ENCODE peak calls at places on chromosomes 4 and X, in nine cellular contexts. G is neuronal stem cell; Y is activated naive CD4-positive, alpha-beta T cell treated with anti-CD3 and anti-CD28 coated beads for 36 hours; T is chondrocyte; J is iris pigment epithelial cell; L is T follicular helper cell; Z is stimulated activated CD4-positive, alpha-beta T cell treated with anti-CD3 and anti-CD28 coated beads, TNF-alpha, amount 100 ng/mL, for 48 hours; W is NCI-H2081; V is spleen. K is an unnamed sample.

GRCh38 chr4:138181288-138181687 is 60.9 kb downstream of the SLC7A11 start:
- DNase-seq in G (no peak), Y (no peak), T (no peak), J (peak; percentile 99), L (no peak), Z (no peak), W (no peak), V (no peak), K (no peak)

GRCh38 chr4:153448003-153448731 is 18.0 kb upstream of the TMEM131L start:
- DNase-seq in G (no peak), Y (no peak), T (no peak), J (peak; percentile 80), L (no peak), Z (no peak), W (peak; percentile 66), V (no peak), K (no peak)

GRCh38 chrX:136525738-136526606 is 6.0 kb upstream of the VGLL1 start:
- DNase-seq in G (no peak), Y (peak; percentile 22), T (no peak), J (peak; percentile 87), L (no peak), Z (no peak), W (no peak), V (no peak), K (no peak)

GRCh38 chr4:101977096-101977495 is 186.6 kb downstream of the BANK1 start:
- DNase-seq in G (no peak), Y (no peak), T (no peak), J (peak; percentile 99), L (no peak), Z (no peak), W (no peak), V (no peak), K (no peak)

GRCh38 chrX:106952988-106953387 is 32.8 kb downstream of the CLDN2 start:
- DNase-seq in G (no peak), Y (no peak), T (no peak), J (peak; percentile 26), L (no peak), Z (no peak), W (no peak), V (no peak), K (no peak)

GRCh38 chr4:172188248-172188976 is 375.2 kb downstream of the GALNTL6 start:
- DNase-seq in G (no peak), Y (no peak), T (no peak), J (no peak), L (no peak), Z (no peak), W (peak; percentile 78), V (no peak), K (no peak)

GRCh38 chr4:110371016-110371795 is 104.7 kb upstream of the ENPEP start:
- DNase-seq in G (no peak), Y (no peak), T (no peak), J (no peak), L (no peak), Z (no peak), W (no peak), V (no peak), K (no peak)

GRCh38 chr4:94757192-94758140 is at the start of gene BMPR1B:
- DNase-seq in G (peak; percentile 67), Y (no peak), T (no peak), J (peak; percentile 61), L (no peak), Z (no peak), W (no peak), V (no peak), K (peak; percentile 60)

GRCh38 chr4:3335385-3335784 is 42.6 kb downstream of the RGS12 start:
- DNase-seq in G (no peak), Y (no peak), T (no peak), J (no peak), L (no peak), Z (no peak), W (peak; percentile 88), V (no peak), K (no peak)

K was measured in GM23338.